ENCODE peak calls at places on chromosomes 4 and X, in five cellular contexts. V is sigmoid colon, M is HepG2, W is transverse colon, A is suprapubic skin. G is an unnamed sample.

GRCh38 chrX:148582353-148582752 is 81.9 kb downstream of the AFF2 start:
- DNase-seq in A (no peak), M (no peak), W (no peak), V (no peak), G (no peak)

GRCh38 chrX:9765737-9766098 is at the start of gene GPR143:
- DNase-seq in W (no peak), M (no peak), A (no peak), V (no peak), G (no peak)

GRCh38 chrX:139475432-139475831 is 55.1 kb upstream of the F9 start:
- DNase-seq in A (no peak), V (no peak), M (no peak), W (no peak), G (no peak)

GRCh38 chrX:38103857-38104812 is 97.8 kb downstream of the SYTL5 start:
- DNase-seq in W (no peak), V (no peak), M (no peak), A (no peak), G (no peak)

GRCh38 chr4:8872402-8873291 is 1.0 kb upstream of the HMX1 start:
- DNase-seq in W (no peak), A (no peak), M (no peak), V (no peak), G (no peak)

GRCh38 chrX:21993265-21993664 is 38.9 kb upstream of the PHEX start:
- DNase-seq in M (no peak), W (peak), A (no peak), V (peak), G (no peak)

GRCh38 chr4:16617416-16617815 is 281.0 kb downstream of the LDB2 start:
- DNase-seq in W (no peak), M (no peak), A (no peak), V (no peak), G (no peak)

GRCh38 chrX:119981286-119982070 is 37.9 kb upstream of the NKAP start:
- DNase-seq in W (no peak), A (no peak), V (no peak), M (peak), G (no peak)

GRCh38 chr4:102501635-102502382 is 650 bp downstream of the NFKB1 start:
- DNase-seq in A (peak), W (peak), V (peak), M (peak), G (peak)

GRCh38 chr4:164731827-164732474 is 22.0 kb upstream of the SMIM31 start:
- DNase-seq in A (no peak), W (peak), V (no peak), M (peak), G (peak)

GRCh38 chr4:53932784-53933183 is 131.6 kb downstream of the CHIC2 start:
- DNase-seq in M (no peak), A (no peak), W (no peak), V (no peak), G (no peak)

GRCh38 chr4:140937866-140938265 is 181.7 kb upstream of the TBC1D9 start:
- DNase-seq in W (no peak), M (no peak), A (no peak), V (no peak), G (no peak)

GRCh38 chr4:62225972-62226371 is 1025.8 kb downstream of the ADGRL3 start:
- DNase-seq in M (no peak), W (no peak), A (no peak), V (no peak), G (no peak)

GRCh38 chr4:26256016-26256415 is 64.8 kb upstream of the RBPJ start:
- DNase-seq in M (no peak), V (no peak), W (no peak), A (no peak), G (no peak)

GRCh38 chr4:26509681-26510333 is 19.5 kb upstream of the CCKAR start:
- DNase-seq in M (no peak), W (no peak), A (no peak), V (no peak), G (no peak)

GRCh38 chr4:145375416-145375815 is 106.2 kb upstream of the SMAD1 start:
- DNase-seq in M (no peak), A (no peak), V (no peak), W (no peak), G (no peak)

GRCh38 chr4:80265571-80266266 is 745 bp upstream of the FGF5 start:
- DNase-seq in V (no peak), W (no peak), A (no peak), M (no peak), G (no peak)

GRCh38 chr4:48033825-48034413 is 17.3 kb downstream of the NIPAL1 start:
- DNase-seq in M (peak), A (no peak), W (peak), V (no peak), G (no peak)

GRCh38 chr4:7936963-7937362 is 2.7 kb downstream of the AFAP1 start:
- DNase-seq in M (no peak), A (no peak), W (no peak), V (no peak), G (no peak)

GRCh38 chrX:25442501-25442900 is 426.7 kb upstream of the ARX start:
- DNase-seq in A (no peak), M (no peak), V (no peak), W (no peak), G (no peak)

GRCh38 chrX:129780441-129781105 is 824 bp downstream of the SASH3 start:
- DNase-seq in W (no peak), M (no peak), A (no peak), V (no peak), G (no peak)

GRCh38 chr4:561456-561855 is 14.6 kb downstream of the TMEM271 start:
- DNase-seq in A (no peak), W (no peak), M (no peak), V (no peak), G (no peak)

GRCh38 chrX:100635989-100636320 is 651 bp downstream of the TSPAN6 start:
- DNase-seq in A (no peak), V (no peak), M (no peak), W (no peak), G (no peak)

GRCh38 chrX:100635040-100635439 is 1.6 kb downstream of the TSPAN6 start:
- DNase-seq in V (no peak), M (no peak), A (no peak), W (no peak), G (no peak)

GRCh38 chrX:100642296-100642695 is 1.7 kb upstream of the SRPX2 start:
- DNase-seq in V (no peak), M (no peak), W (no peak), A (no peak), G (no peak)

GRCh38 chrX:100636321-100636991 is at the start of gene TSPAN6:
- DNase-seq in V (peak), M (peak), A (peak), W (peak), G (peak)
- TF ChIP-seq POLR2AphosphoS5 in V (no peak), M (peak), A (no peak), W (peak), G (no peak)

DNA sequence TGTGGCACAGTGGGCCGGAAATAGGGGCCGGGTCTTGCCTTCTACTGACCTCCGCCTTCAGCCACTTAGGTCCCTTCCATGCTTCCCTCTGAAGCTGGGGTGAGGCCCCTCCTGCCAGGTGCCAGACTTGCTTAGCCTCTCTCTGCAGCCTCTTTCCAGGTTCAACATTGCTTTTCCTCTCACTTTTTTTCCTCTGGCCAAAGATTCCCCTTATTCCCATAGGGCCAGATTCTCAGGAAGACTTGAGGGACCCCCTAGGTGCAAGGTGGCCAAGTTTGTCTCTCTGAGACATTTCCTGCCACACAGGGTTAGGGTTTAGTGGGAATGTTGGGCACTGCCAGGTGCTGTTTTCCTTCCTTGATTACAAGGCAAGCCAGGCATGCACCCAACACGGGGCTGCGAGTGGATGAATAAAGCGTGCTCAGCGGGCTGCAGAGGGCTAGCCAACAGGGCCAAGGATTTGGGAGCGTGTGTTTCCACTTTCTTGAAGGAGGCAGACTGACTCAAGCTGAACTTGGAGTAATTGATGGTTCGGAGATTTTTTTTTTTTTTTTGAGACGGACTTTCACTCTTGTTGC is 7.6 kb upstream of the GJB1 start:
- DNase-seq in A (no peak), W (no peak), V (no peak), M (no peak), G (no peak)
- TF ChIP-seq POLR2A in A (no peak), W (peak), V (no peak), M (no peak), G (no peak)

GRCh38 chr4:41454393-41454792 is 83.6 kb upstream of the LIMCH1 start:
- DNase-seq in W (no peak), V (no peak), M (no peak), A (no peak), G (no peak)
- TF ChIP-seq POLR2AphosphoS5 in W (no peak), V (no peak), M (no peak), A (no peak), G (no peak)

GRCh38 chr4:176721459-176721858 is 71.3 kb downstream of the VEGFC start:
- DNase-seq in W (no peak), V (no peak), M (no peak), A (no peak), G (no peak)
- TF ChIP-seq POLR2A in W (no peak), V (no peak), M (no peak), A (no peak), G (no peak)

DNA sequence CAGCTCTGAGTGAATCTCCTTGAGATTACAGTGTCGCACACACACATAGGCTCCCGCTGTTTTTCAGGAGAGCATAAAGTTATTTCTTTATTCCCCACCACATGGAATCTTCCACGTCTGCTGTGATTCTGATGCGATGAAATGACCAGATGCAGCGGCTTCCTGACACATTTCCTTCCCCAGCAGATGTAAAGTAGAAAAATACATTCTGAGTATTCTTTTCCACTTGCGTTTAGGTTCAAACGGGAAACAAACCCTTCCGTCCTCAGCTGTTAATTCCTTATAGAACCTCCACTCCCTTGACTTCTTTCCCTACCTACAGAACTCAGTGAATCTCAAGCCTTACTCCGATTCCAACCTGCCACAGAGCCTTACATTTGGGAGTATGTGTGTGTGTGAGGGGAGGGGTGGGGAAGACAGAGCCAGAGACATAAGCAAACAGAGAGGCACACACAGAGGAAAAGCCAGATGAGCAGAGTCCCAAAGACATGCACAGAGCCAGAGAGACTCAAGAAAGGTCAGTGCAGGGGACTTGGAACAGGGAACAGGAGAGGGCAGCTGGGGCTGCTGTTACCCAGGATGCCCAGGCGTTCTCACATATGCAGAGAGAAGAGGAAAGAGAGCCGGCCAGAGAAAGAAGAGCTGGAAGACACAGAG is 47.3 kb downstream of the SETD7 start:
- DNase-seq in A (no peak), V (no peak), M (no peak), W (no peak), G (no peak)
- TF ChIP-seq POLR2AphosphoS5 in A (no peak), V (no peak), M (no peak), W (no peak), G (no peak)

DNA sequence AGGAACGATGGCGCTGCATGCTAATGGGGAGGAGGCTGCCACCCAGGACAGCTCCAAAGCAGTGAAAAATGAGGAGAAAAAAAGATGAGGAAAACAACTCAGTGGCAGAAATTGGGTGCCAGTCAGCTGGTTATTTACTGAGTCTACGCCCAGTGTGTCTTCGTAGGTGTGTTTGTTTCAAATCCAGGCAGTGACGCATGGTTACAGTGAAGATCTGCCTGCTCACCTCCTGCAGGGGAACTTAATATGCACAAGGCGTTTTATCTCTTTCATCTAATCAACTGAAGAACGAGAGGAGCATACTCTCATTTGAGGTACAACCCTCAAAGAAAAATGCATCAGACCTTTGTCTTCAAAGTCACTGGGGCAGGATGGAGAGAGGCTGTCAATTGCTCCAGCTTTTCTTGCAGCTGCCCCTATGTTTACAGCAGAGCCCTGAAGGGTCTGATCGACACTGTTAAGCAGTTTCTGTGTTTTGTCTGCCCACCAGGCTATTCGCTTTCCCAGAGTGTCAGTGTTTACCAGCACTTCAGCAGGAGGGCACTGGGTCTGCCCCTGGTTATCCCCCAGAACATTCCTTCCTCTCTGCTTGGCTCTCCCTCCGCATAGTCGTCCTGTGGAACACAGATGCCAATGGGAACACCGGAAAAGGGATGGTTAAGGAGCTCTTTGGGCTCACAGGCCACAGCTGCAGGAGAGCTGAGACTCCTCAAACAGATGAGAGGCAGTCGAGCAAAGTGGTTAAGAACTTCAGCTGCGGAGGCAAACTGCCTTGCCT is 71.1 kb upstream of the FBXW7 start:
- DNase-seq in A (no peak), M (no peak), W (no peak), V (no peak), G (no peak)
- TF ChIP-seq POLR2A in A (no peak), M (no peak), W (no peak), V (no peak), G (no peak)

G was measured in GM12891.